ENCODE peak calls at places on chromosomes 11 and 22, in eight cellular contexts. E is AG09309, R is pancreas, T is stomach, S is gastrocnemius medialis, H is BE2C, Y is BJ, Q is dorsolateral prefrontal cortex. N is an unnamed sample.

GRCh38 chr11:57775474-57775873 is 13.9 kb downstream of the CTNND1 start:
- DNase-seq in Y (no peak), R (no peak), T (no peak), E (no peak), Q (no peak), S (no peak), H (no peak), N (no peak)

GRCh38 chr22:29870574-29870973 is 12.4 kb upstream of the MTMR3 start:
- DNase-seq in Y (no peak), S (no peak), E (no peak), H (no peak), R (no peak), T (no peak), Q (no peak), N (no peak)

GRCh38 chr22:20268350-20269012 is 363 bp upstream of the RTN4R start:
- DNase-seq in E (no peak), Q (no peak), Y (no peak), H (peak; percentile 81), R (peak; percentile 80), T (peak; percentile 75), S (peak; percentile 23), N (peak; percentile 84)

GRCh38 chr11:32830413-32830738 is 649 bp downstream of the PRRG4 start:
- DNase-seq in R (peak; percentile 30), Q (no peak), H (no peak), T (peak; percentile 65), E (no peak), S (no peak), Y (no peak), N (no peak)

GRCh38 chr22:31039393-31039792 is 41.7 kb upstream of the SMTN start:
- DNase-seq in Y (peak; percentile 71), H (no peak), S (no peak), R (no peak), E (peak; percentile 67), Q (no peak), T (no peak), N (no peak)

GRCh38 chr22:19848298-19849224 is 6.1 kb downstream of the GNB1L start:
- DNase-seq in R (peak; percentile 85), H (no peak), S (peak; percentile 86), Q (no peak), Y (no peak), E (no peak), T (peak; percentile 72), N (no peak)

GRCh38 chr11:95912902-95913560 is 10.9 kb downstream of the MTMR2 start:
- DNase-seq in T (no peak), E (no peak), Q (no peak), S (no peak), R (no peak), Y (no peak), H (no peak), N (no peak)

GRCh38 chr22:31187627-31188026 is 24.5 kb upstream of the LIMK2 start:
- DNase-seq in S (no peak), Q (no peak), E (no peak), R (no peak), T (no peak), Y (no peak), H (no peak), N (no peak)

GRCh38 chr11:118938491-118939411 is 13.0 kb upstream of the BCL9L start:
- DNase-seq in E (no peak), Q (no peak), R (peak; percentile 49), H (no peak), Y (no peak), T (no peak), S (no peak), N (no peak)

GRCh38 chr22:36192601-36193000 is 9.0 kb downstream of the APOL4 start:
- DNase-seq in H (no peak), T (no peak), R (no peak), S (no peak), Q (no peak), Y (no peak), E (no peak), N (no peak)

GRCh38 chr22:42655693-42656092 is 6.5 kb upstream of the CYB5R3 start:
- DNase-seq in H (peak; percentile 43), Y (no peak), T (no peak), E (no peak), Q (no peak), R (no peak), S (no peak), N (no peak)

GRCh38 chr11:79189604-79190003 is 251.2 kb downstream of the TENM4 start:
- DNase-seq in S (no peak), T (peak; percentile 63), R (peak; percentile 50), Q (no peak), Y (no peak), E (no peak), H (no peak), N (no peak)

GRCh38 chr22:49544286-49544685 is 283.4 kb downstream of the BRD1 start:
- DNase-seq in Q (no peak), R (no peak), H (no peak), Y (no peak), T (no peak), S (no peak), E (no peak), N (no peak)

GRCh38 chr11:121563900-121564822 is 111.4 kb upstream of the SORL1-AS1 start:
- DNase-seq in E (no peak), R (no peak), H (no peak), Q (no peak), Y (no peak), S (no peak), T (no peak), N (no peak)

GRCh38 chr11:121810291-121810690 is 305.7 kb downstream of the BLID start:
- DNase-seq in Y (peak; percentile 51), Q (no peak), H (no peak), S (no peak), E (peak; percentile 57), R (no peak), T (no peak), N (no peak)

GRCh38 chr11:69232821-69233760 is 60.9 kb upstream of the MYEOV start:
- DNase-seq in Y (no peak), R (no peak), T (peak; percentile 24), Q (no peak), H (no peak), S (no peak), E (no peak), N (no peak)

DNA sequence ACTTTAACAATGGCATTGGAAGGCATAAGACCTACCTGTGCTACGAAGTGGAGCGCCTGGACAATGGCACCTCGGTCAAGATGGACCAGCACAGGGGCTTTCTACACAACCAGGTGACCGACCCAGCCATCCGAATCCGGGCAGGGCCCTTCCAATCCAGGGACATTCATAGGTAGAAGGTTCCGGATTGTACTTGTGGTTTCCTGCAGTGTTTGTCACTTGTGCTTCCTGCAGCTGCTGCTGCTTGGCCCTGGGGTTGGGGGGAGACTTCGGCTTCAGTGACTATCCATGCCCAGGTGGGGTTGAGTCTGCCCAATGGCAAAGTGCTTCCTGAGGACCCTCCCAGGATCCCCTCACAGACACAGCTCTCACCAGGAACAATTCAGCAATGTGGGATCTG is 2.2 kb downstream of the APOBEC3A start:
- DNase-seq in E (no peak), Y (no peak), R (no peak), S (no peak), Q (no peak), T (no peak), H (no peak), N (no peak)
- TF ChIP-seq CTCF in E (no peak), Y (no peak), R (no peak), S (no peak), Q (no peak), T (no peak), H (no peak), N (no peak)

DNA sequence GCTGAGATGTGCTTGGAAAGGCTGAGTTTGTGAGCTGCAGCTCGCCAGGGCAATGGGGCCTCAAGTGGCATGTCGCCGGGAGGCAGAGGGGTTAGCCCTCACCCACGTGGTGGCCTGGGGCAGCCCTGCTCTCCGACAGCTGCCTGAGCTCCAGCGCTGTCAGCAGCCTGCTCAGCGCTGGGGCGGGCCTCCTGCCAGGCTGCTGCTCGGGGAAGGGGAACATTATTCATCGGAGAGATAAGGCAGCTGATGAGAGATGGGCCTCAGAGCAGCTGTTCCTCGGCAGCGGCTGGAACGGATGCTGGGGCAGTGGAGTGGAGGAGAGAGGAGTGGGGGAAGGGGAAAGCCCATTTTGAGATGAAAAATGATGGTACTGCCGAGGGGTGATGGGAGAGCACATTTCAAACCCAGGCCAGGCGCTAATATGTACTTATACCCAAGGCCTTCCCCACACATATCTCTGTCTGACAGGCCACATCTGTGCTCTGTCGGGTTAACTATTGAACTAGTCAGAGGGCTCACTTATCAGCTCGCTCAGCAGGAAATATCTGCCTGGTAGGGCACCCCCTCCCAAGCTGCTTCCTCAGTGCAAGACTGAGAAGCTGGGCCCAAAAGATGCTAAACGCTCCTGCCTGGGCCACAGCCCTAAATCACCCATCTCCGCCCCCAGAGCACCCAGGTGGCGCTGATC is 79.5 kb downstream of the TIMP3 start:
- DNase-seq in H (peak; percentile 97), E (no peak), S (no peak), Q (no peak), Y (no peak), T (peak; percentile 26), R (peak; percentile 32), N (peak; percentile 74)
- TF ChIP-seq CTCF in H (no peak), E (no peak), S (no peak), Q (no peak), Y (no peak), T (no peak), R (no peak), N (no peak)

GRCh38 chr22:46116491-46116958 is 33.8 kb upstream of the PPARA start:
- DNase-seq in S (peak; percentile 92), R (peak; percentile 98), T (peak; percentile 96), Y (no peak), E (peak; percentile 27), Q (peak; percentile 91), H (peak; percentile 96), N (peak; percentile 94)
- TF ChIP-seq CTCF in S (peak; percentile 99), R (peak; percentile 65), T (no peak), Y (peak; percentile 91), E (peak; percentile 74), Q (peak; percentile 72), H (peak; percentile 74), N (peak; percentile 78)

DNA sequence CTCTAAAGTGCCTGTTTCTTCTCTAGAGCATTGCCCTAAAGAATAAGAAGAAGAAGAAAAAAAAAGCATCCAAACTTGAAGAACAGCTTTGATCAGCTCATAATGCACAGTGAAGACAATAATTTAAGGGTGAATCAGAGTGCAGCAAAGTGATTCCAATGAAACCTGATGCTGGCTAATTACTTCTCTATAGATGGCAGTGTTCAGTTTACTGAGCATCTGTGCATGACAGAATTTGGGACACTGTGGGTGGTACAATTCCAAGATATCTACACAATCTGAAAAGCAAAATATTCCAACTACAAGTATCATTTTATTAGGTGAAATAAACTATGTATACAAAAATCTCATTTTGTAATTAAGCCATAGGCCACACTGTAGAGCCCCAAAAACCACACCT is 450.5 kb upstream of the CCDC90B start:
- DNase-seq in Q (no peak), S (no peak), Y (no peak), H (no peak), T (no peak), R (no peak), E (no peak), N (no peak)
- TF ChIP-seq CTCF in Q (peak; percentile 41), S (no peak), Y (no peak), H (peak; percentile 19), T (no peak), R (no peak), E (no peak), N (no peak)

GRCh38 chr22:44209343-44209742 is 28.6 kb downstream of the PARVG start:
- DNase-seq in R (no peak), Y (no peak), T (no peak), H (no peak), Q (no peak), E (no peak), S (no peak), N (no peak)
- TF ChIP-seq CTCF in R (no peak), Y (no peak), T (no peak), H (no peak), Q (no peak), E (no peak), S (no peak), N (no peak)

GRCh38 chr11:65572356-65573043 is at the start of gene FAM89B:
- DNase-seq in R (peak; percentile 93), Q (peak; percentile 89), H (peak; percentile 84), E (no peak), Y (no peak), S (peak; percentile 88), T (peak; percentile 93), N (peak; percentile 91)
- TF ChIP-seq CTCF in R (no peak), Q (peak; percentile 12), H (no peak), E (no peak), Y (no peak), S (no peak), T (no peak), N (no peak)